ENCODE peak calls at places on chromosomes 3 and 15, in eight cellular contexts. Y, O, Z, P, X, V, I and F are unnamed samples.

GRCh38 chr3:66456711-66457173 is 44.1 kb downstream of the LRIG1 start:
- DNase-seq in Y (no peak), O (no peak), Z (no peak), P (no peak), X (no peak), V (no peak), I (no peak), F (no peak)

GRCh38 chr15:69265347-69265955 is 33.3 kb upstream of the PAQR5 start:
- DNase-seq in Y (no peak), O (no peak), Z (peak; percentile 47), P (no peak), X (no peak), V (no peak), I (no peak), F (no peak)

GRCh38 chr15:66369773-66370651 is 13.5 kb upstream of the TIPIN start:
- DNase-seq in Y (no peak), O (no peak), Z (no peak), P (no peak), X (no peak), V (no peak), I (no peak), F (no peak)

GRCh38 chr3:65596511-65597224 is 442.1 kb downstream of the MAGI1 start:
- DNase-seq in Y (no peak), O (no peak), Z (no peak), P (no peak), X (no peak), V (no peak), I (no peak), F (no peak)

GRCh38 chr3:72161870-72162617 is 377.1 kb upstream of the PROK2 start:
- DNase-seq in Y (peak; percentile 52), O (peak; percentile 79), Z (no peak), P (no peak), X (no peak), V (no peak), I (no peak), F (no peak)

GRCh38 chr3:52819936-52820335 is 10.5 kb downstream of the ITIH4 start:
- DNase-seq in Y (no peak), O (no peak), Z (no peak), P (no peak), X (no peak), V (no peak), I (no peak), F (no peak)

GRCh38 chr15:86854186-86854585 is 774.5 kb downstream of the AGBL1 start:
- DNase-seq in Y (no peak), O (no peak), Z (no peak), P (no peak), X (no peak), V (no peak), I (no peak), F (no peak)

GRCh38 chr15:31528846-31529245 is 202.2 kb downstream of the KLF13 start:
- DNase-seq in Y (no peak), O (no peak), Z (no peak), P (no peak), X (no peak), V (no peak), I (no peak), F (no peak)

GRCh38 chr3:47533481-47533880 is 20.0 kb upstream of the ELP6 start:
- DNase-seq in Y (no peak), O (no peak), Z (no peak), P (no peak), X (no peak), V (no peak), I (no peak), F (no peak)

GRCh38 chr3:18279338-18279737 is 145.8 kb downstream of the SATB1 start:
- DNase-seq in Y (no peak), O (no peak), Z (no peak), P (no peak), X (no peak), V (no peak), I (no peak), F (no peak)
- TF ChIP-seq POLR2AphosphoS5 in Y (no peak), O (no peak), Z (no peak), P (no peak), X (no peak), V (no peak), I (no peak), F (no peak)

GRCh38 chr3:15427182-15427880 is at the start of the genes EAF1 and METTL6:
- DNase-seq in Y (peak; percentile 88), O (peak; percentile 72), Z (peak; percentile 71), P (peak; percentile 95), X (peak; percentile 80), V (peak; percentile 86), I (peak; percentile 85), F (peak; percentile 83)
- TF ChIP-seq POLR2A in Y (peak; percentile 43), O (no peak), Z (peak; percentile 68), P (no peak), X (peak; percentile 87), V (no peak), I (no peak), F (peak; percentile 81)

DNA sequence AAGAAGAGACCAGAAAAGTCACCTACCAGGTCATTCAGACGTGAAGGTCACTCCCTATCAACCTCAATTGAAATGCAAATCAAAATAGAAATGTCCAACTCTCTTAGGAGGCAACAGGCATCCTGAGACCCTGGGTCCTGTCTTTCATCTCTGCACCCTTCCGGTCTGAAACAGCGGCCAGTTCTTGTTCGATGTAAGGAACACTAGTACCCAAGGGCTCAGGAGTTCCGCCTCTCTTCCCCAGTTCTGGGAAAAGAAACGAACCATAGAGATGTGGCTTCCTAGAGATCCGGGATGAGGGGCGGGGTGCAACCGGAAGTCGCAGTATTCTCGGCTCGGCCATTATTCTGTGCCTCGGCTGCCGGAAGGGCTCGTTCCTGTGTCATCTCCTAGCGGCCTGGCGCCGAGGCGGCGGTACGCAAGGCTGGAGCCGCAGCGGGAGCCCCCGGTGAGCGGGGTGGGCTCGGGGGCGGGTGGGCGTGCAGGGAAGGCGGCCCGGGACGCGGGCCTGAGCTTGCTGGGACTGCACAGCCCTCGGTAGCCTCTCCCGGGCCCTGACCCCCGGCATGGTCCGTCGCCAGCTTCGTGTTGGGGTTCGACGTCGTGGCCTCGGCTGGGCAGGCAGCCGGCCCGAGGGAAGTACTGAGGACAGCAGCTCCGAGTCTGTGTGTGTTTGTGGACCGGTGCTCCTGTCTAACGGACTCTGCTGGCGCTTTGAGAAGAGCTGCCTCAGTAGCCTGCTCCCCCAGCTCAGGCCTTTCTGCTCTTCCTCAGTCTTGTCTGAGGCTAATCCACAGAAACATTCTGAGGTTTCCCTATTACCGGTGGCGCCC is at the start of gene ZNF197:
- DNase-seq in Y (peak; percentile 87), O (peak; percentile 78), Z (peak; percentile 57), P (peak; percentile 91), X (peak; percentile 52), V (peak; percentile 93), I (peak; percentile 82), F (peak; percentile 46)
- TF ChIP-seq POLR2AphosphoS5 in Y (peak; percentile 77), O (peak; percentile 31), Z (peak; percentile 52), P (peak; percentile 87), X (peak; percentile 82), V (peak; percentile 58), I (peak; percentile 84), F (peak; percentile 82)

GRCh38 chr15:92510163-92510882 is 116.6 kb downstream of the ST8SIA2 start:
- DNase-seq in Y (no peak), O (no peak), Z (no peak), P (no peak), X (no peak), V (no peak), I (no peak), F (no peak)

GRCh38 chr15:92502930-92503329 is 109.2 kb downstream of the ST8SIA2 start:
- DNase-seq in Y (no peak), O (no peak), Z (no peak), P (no peak), X (no peak), V (no peak), I (no peak), F (no peak)

GRCh38 chr15:92503458-92503857 is 109.8 kb downstream of the ST8SIA2 start:
- DNase-seq in Y (no peak), O (no peak), Z (no peak), P (no peak), X (no peak), V (no peak), I (no peak), F (no peak)

GRCh38 chr15:92503889-92504288 is 110.2 kb downstream of the ST8SIA2 start:
- DNase-seq in Y (no peak), O (no peak), Z (no peak), P (no peak), X (no peak), V (no peak), I (no peak), F (no peak)

GRCh38 chr15:92506506-92506905 is 112.8 kb downstream of the ST8SIA2 start:
- DNase-seq in Y (no peak), O (no peak), Z (no peak), P (no peak), X (no peak), V (no peak), I (no peak), F (no peak)
- TF ChIP-seq POLR2A in Y (no peak), O (no peak), Z (no peak), P (no peak), X (no peak), V (no peak), I (no peak), F (no peak)

GRCh38 chr3:14492948-14493881 is 46.9 kb downstream of the GRIP2 start:
- DNase-seq in Y (no peak), O (no peak), Z (no peak), P (peak; percentile 71), X (no peak), V (no peak), I (no peak), F (no peak)

GRCh38 chr3:14489641-14490040 is 50.5 kb downstream of the GRIP2 start:
- DNase-seq in Y (no peak), O (no peak), Z (no peak), P (peak; percentile 38), X (no peak), V (no peak), I (no peak), F (no peak)

GRCh38 chr3:14490255-14490654 is 49.9 kb downstream of the GRIP2 start:
- DNase-seq in Y (no peak), O (no peak), Z (no peak), P (peak; percentile 52), X (no peak), V (no peak), I (no peak), F (no peak)

GRCh38 chr3:14490831-14491230 is 49.3 kb downstream of the GRIP2 start:
- DNase-seq in Y (no peak), O (no peak), Z (no peak), P (no peak), X (no peak), V (no peak), I (no peak), F (no peak)

GRCh38 chr3:14491396-14492190 is 48.5 kb downstream of the GRIP2 start:
- DNase-seq in Y (no peak), O (no peak), Z (no peak), P (peak; percentile 72), X (no peak), V (no peak), I (no peak), F (no peak)
- TF ChIP-seq POLR2AphosphoS5 in Y (no peak), O (no peak), Z (no peak), P (no peak), X (no peak), V (no peak), I (no peak), F (no peak)